ENCODE peak calls at places on chromosome 13, in nine cellular contexts. E is brain microvascular endothelial cell, R is BJ, Z is AG04450, V is cardiac fibroblast, W is AG10803, S is heart right ventricle, T is choroid plexus epithelial cell, A is cardiac muscle cell. N is an unnamed sample.

GRCh38 chr13:40230833-40231266 is 435.6 kb downstream of the FOXO1 start:
- DNase-seq in E (peak; percentile 68), R (no peak), Z (no peak), V (peak; percentile 60), W (no peak), S (no peak), T (peak; percentile 76), A (no peak), N (no peak)

GRCh38 chr13:74290324-74290773 is 156.1 kb upstream of the KLF12 start:
- DNase-seq in E (peak; percentile 78), R (no peak), Z (peak; percentile 48), V (peak; percentile 87), W (peak; percentile 88), S (peak; percentile 55), T (peak; percentile 98), A (peak; percentile 87), N (peak; percentile 79)

GRCh38 chr13:114082849-114083645 is 49.4 kb downstream of the RASA3 start:
- DNase-seq in E (no peak), R (no peak), Z (no peak), V (no peak), W (no peak), S (no peak), T (no peak), A (no peak), N (no peak)

GRCh38 chr13:109910131-109910530 is 123.7 kb upstream of the IRS2 start:
- DNase-seq in E (no peak), R (no peak), Z (no peak), V (no peak), W (no peak), S (no peak), T (no peak), A (no peak), N (no peak)

GRCh38 chr13:40158218-40158617 is 502.8 kb downstream of the COG6 start:
- DNase-seq in E (peak; percentile 45), R (no peak), Z (no peak), V (peak; percentile 51), W (no peak), S (no peak), T (no peak), A (no peak), N (no peak)

GRCh38 chr13:78709028-78709427 is 50.1 kb upstream of the OBI1 start:
- DNase-seq in E (no peak), R (no peak), Z (no peak), V (peak; percentile 74), W (no peak), S (no peak), T (no peak), A (no peak), N (no peak)

GRCh38 chr13:39603424-39603947 is 493 bp upstream of the LHFPL6 start:
- DNase-seq in E (no peak), R (no peak), Z (no peak), V (peak; percentile 60), W (peak; percentile 29), S (peak; percentile 16), T (peak; percentile 39), A (peak; percentile 48), N (no peak)

GRCh38 chr13:28059214-28059613 is 41.2 kb downstream of the FLT3 start:
- DNase-seq in E (peak; percentile 7), R (no peak), Z (no peak), V (peak; percentile 48), W (peak; percentile 21), S (peak; percentile 8), T (peak; percentile 45), A (peak; percentile 67), N (no peak)

GRCh38 chr13:114143806-114144605 is 11.6 kb upstream of the RASA3 start:
- DNase-seq in E (no peak), R (no peak), Z (no peak), V (no peak), W (no peak), S (no peak), T (no peak), A (peak; percentile 49), N (no peak)

GRCh38 chr13:94470126-94470525 is 9.4 kb downstream of the DCT start:
- DNase-seq in E (no peak), R (no peak), Z (no peak), V (no peak), W (no peak), S (no peak), T (no peak), A (no peak), N (no peak)

GRCh38 chr13:50519866-50520265 is 323.6 kb downstream of the DLEU7 start:
- DNase-seq in E (no peak), R (no peak), Z (no peak), V (no peak), W (no peak), S (no peak), T (peak; percentile 35), A (no peak), N (no peak)

GRCh38 chr13:104206450-104207044 is 1140.3 kb upstream of the SLC10A2 start:
- DNase-seq in E (no peak), R (no peak), Z (no peak), V (no peak), W (no peak), S (no peak), T (no peak), A (no peak), N (no peak)

GRCh38 chr13:114065141-114065925 is 67.1 kb downstream of the RASA3 start:
- DNase-seq in E (peak; percentile 94), R (peak; percentile 95), Z (peak; percentile 92), V (peak; percentile 98), W (peak; percentile 98), S (peak; percentile 84), T (peak; percentile 99), A (peak; percentile 48), N (peak; percentile 97)

GRCh38 chr13:51797664-51798488 is 6.1 kb downstream of the DHRS12 start:
- DNase-seq in E (peak; percentile 40), R (no peak), Z (no peak), V (peak; percentile 72), W (peak; percentile 46), S (no peak), T (peak; percentile 80), A (peak; percentile 64), N (no peak)

GRCh38 chr13:44337581-44337980 is 36.0 kb upstream of the SERP2 start:
- DNase-seq in E (no peak), R (no peak), Z (no peak), V (no peak), W (no peak), S (no peak), T (no peak), A (no peak), N (no peak)

GRCh38 chr13:51971520-51972426 is 39.5 kb downstream of the ATP7B start:
- DNase-seq in E (no peak), R (no peak), Z (no peak), V (no peak), W (no peak), S (no peak), T (no peak), A (no peak), N (no peak)

GRCh38 chr13:35687336-35687735 is 210.8 kb upstream of the MAB21L1 start:
- DNase-seq in E (no peak), R (no peak), Z (no peak), V (no peak), W (no peak), S (no peak), T (no peak), A (no peak), N (no peak)

GRCh38 chr13:107124129-107124718 is 556.3 kb upstream of the ARGLU1 start:
- DNase-seq in E (no peak), R (no peak), Z (no peak), V (peak; percentile 26), W (peak; percentile 17), S (no peak), T (peak; percentile 43), A (peak; percentile 38), N (no peak)

GRCh38 chr13:99196466-99197256 is 4.0 kb upstream of the UBAC2 start:
- DNase-seq in E (no peak), R (no peak), Z (no peak), V (no peak), W (no peak), S (no peak), T (peak; percentile 30), A (no peak), N (no peak)
- TF ChIP-seq CTCF in E (peak; percentile 27), R (no peak), Z (peak; percentile 21), V (no peak), W (peak; percentile 14), S (no peak), T (peak; percentile 41), A (peak; percentile 6), N (peak; percentile 20)

GRCh38 chr13:71759506-71760225 is 107.3 kb downstream of the DACH1 start:
- DNase-seq in E (no peak), R (no peak), Z (no peak), V (no peak), W (no peak), S (no peak), T (no peak), A (no peak), N (no peak)
- H3K4me3 ChIP-seq in E (no peak overlapping the region), R (no peak overlapping the region), Z (no peak overlapping the region), V (no peak overlapping the region), W (no peak overlapping the region), S (no peak overlapping the region), T (no peak overlapping the region), A (no peak overlapping the region), N (no peak overlapping the region)

DNA sequence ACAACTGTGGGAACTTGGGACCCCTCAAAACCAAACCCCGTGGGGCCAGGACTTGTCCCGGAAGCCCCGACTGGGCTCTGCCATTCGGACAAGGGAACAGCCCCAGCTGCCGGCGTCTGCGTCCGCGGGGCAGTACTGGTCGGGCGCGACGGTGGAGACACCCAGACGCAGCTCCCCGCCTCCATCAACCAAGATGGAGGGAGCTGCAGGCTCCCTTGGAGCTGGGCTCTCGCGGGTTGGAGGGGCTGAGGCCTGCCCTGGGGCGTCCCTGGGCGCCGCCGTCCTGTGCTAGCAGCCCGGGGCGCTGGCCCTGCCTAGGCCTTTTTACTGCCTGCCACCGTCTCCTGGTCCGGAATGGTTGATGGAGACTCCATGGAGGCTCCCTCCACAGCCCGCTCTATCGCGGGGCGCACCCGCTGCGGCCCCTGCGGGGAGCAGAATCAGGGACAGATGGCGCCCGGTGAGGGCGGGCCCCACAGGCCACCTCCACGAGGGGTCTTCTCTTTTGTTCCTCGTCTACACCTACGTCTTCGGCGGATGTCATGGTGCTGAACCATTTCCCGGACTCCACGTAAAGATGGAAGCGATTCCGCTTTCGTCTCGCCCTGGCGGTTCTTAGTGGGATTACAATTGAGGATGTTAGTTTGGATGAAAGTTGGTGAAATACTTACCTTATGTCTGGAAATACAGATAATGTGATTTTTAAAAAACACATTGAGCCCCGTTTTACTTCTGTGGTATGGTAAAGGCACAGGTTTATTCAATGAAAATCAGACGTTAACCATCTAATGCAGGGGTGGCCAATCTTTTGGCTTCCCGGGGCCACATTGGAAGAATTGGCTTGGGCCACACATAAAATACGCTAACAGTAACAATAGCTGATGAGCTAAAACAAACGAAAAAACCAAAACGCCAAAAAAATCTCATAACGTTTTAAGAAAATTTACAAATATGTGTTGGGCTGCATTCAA is 1.2 kb upstream of the ZMYM5 start:
- DNase-seq in E (peak; percentile 67), R (no peak), Z (no peak), V (peak; percentile 83), W (peak; percentile 67), S (peak; percentile 76), T (peak; percentile 88), A (peak; percentile 31), N (no peak)
- TF ChIP-seq CTCF in E (peak; percentile 77), R (peak; percentile 63), Z (peak; percentile 62), V (peak; percentile 64), W (peak; percentile 69), S (peak; percentile 72), T (peak; percentile 79), A (peak; percentile 69), N (peak; percentile 62)

DNA sequence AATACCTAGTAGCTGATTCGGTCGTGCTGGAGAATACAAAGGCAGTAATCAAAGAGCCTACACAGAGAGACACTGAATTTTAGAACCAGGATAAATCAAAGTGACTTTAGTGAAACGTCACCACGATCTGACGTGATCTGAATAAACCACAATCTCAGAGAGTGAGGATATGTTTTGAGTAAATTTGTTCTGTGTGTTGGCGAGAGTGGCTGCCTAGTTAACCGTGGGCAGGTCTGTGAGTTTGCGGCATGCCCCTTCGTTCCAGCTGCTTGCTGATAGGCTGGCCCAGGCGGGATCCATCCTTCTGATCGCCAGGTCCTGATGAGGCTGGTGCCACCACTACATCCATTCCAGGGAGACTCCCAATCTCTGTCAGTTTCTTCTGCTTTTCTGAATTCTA is 40.4 kb downstream of the LRCH1 start:
- DNase-seq in E (no peak), R (no peak), Z (no peak), V (no peak), W (no peak), S (no peak), T (no peak), A (no peak), N (no peak)
- H3K4me3 ChIP-seq in E (no peak overlapping the region), R (no peak overlapping the region), Z (no peak overlapping the region), V (no peak overlapping the region), W (no peak overlapping the region), S (no peak overlapping the region), T (no peak overlapping the region), A (no peak overlapping the region), N (no peak overlapping the region)

N was measured in AG09309.